ENCODE peak calls at places on chromosomes 13 and 19, in ten cellular contexts. H, V, Y, I, R, P, T, L, N and U are unnamed samples.

GRCh38 chr19:11538232-11539036 is at the start of gene CNN1:
- DNase-seq in N (no peak), T (peak), L (no peak), V (peak), I (no peak), Y (no peak), H (no peak), P (peak), R (no peak), U (no peak)

GRCh38 chr13:112255550-112256120 is 120.5 kb upstream of the SPACA7 start:
- DNase-seq in L (no peak), R (no peak), V (no peak), N (no peak), Y (no peak), I (no peak), H (no peak), T (no peak), P (no peak), U (no peak)

GRCh38 chr13:69496951-69497350 is 610.7 kb upstream of the ATXN8OS start:
- DNase-seq in V (no peak), P (no peak), Y (no peak), R (no peak), I (no peak), L (no peak), N (no peak), H (no peak), T (no peak), U (no peak)

GRCh38 chr13:110055089-110055488 is 251.9 kb downstream of the COL4A1 start:
- DNase-seq in H (no peak), P (peak), V (no peak), I (no peak), T (no peak), R (peak), L (no peak), Y (no peak), N (no peak), U (no peak)

GRCh38 chr13:24618219-24618955 is 61.8 kb upstream of the ATP12A start:
- DNase-seq in I (no peak), V (no peak), Y (peak), L (peak), R (peak), P (no peak), H (no peak), T (no peak), N (no peak), U (peak)

GRCh38 chr19:40717325-40717879 is 490 bp downstream of the ITPKC start:
- DNase-seq in V (no peak), L (peak), N (no peak), R (no peak), T (no peak), H (no peak), I (no peak), P (no peak), Y (no peak), U (no peak)

GRCh38 chr19:51600940-51601575 is 29.1 kb downstream of the SIGLEC5 start:
- DNase-seq in N (no peak), I (no peak), T (peak), Y (no peak), V (no peak), R (no peak), P (no peak), H (no peak), L (peak), U (no peak)

GRCh38 chr19:883661-884211 is 9.3 kb downstream of the MED16 start:
- DNase-seq in Y (no peak), V (no peak), T (peak), P (no peak), L (no peak), I (no peak), R (no peak), H (no peak), N (peak), U (no peak)

GRCh38 chr19:32407004-32407992 is 1.7 kb downstream of the DPY19L3 start:
- DNase-seq in V (peak), P (no peak), Y (no peak), I (no peak), N (no peak), T (no peak), L (no peak), H (no peak), R (no peak), U (no peak)

GRCh38 chr13:41658057-41658642 is 200.8 kb downstream of the RGCC start:
- DNase-seq in Y (no peak), R (no peak), T (no peak), P (peak), V (no peak), H (peak), I (no peak), N (no peak), L (no peak), U (no peak)

GRCh38 chr13:46620029-46620428 is 67.1 kb downstream of the LRCH1 start:
- DNase-seq in Y (no peak), L (no peak), T (no peak), R (no peak), H (no peak), N (no peak), P (no peak), V (no peak), I (no peak), U (no peak)

GRCh38 chr19:51660975-51661600 is 14.5 kb upstream of the SIGLEC14 start:
- DNase-seq in I (no peak), L (peak), H (peak), Y (peak), P (peak), T (peak), R (peak), V (peak), N (no peak), U (peak)

GRCh38 chr19:15584095-15584494 is 30.9 kb upstream of the CYP4F8 start:
- DNase-seq in I (no peak), Y (no peak), H (no peak), V (no peak), L (no peak), R (no peak), P (no peak), N (no peak), T (no peak), U (no peak)

GRCh38 chr19:5014941-5015340 is 46.0 kb downstream of the KDM4B start:
- DNase-seq in L (no peak), N (no peak), V (no peak), R (no peak), I (no peak), H (no peak), Y (no peak), P (no peak), T (no peak), U (no peak)

GRCh38 chr13:25214371-25215252 is 42.5 kb upstream of the AMER2 start:
- DNase-seq in Y (no peak), N (no peak), I (no peak), V (peak), H (no peak), R (no peak), L (no peak), P (no peak), T (peak), U (no peak)